ENCODE peak calls at places on chromosomes 2 and 18, in four cellular contexts. G is D341Med, W is lower leg skin, Z is COR-L47. P is an unnamed sample.
A peak's percentile ranks its signal among the peaks of the same experiment; 100 is the strongest.

GRCh38 chr2:20093263-20094141 is 42.1 kb upstream of the LAPTM4A start:
- DNase-seq in Z (peak; percentile 60), W (no peak), G (peak; percentile 59), P (peak; percentile 44)

GRCh38 chr2:72236445-72237067 is 88.9 kb upstream of the CYP26B1 start:
- DNase-seq in W (no peak), G (no peak), Z (no peak), P (no peak)

GRCh38 chr18:76348267-76349066 is 146.6 kb downstream of the ZNF516 start:
- DNase-seq in W (peak; percentile 80), Z (peak; percentile 70), G (peak; percentile 57), P (no peak)

GRCh38 chr18:9742588-9743131 is 34.6 kb downstream of the RAB31 start:
- DNase-seq in W (no peak), Z (no peak), G (no peak), P (no peak)

GRCh38 chr2:227374158-227374557 is 4.9 kb downstream of the TM4SF20 start:
- DNase-seq in G (no peak), W (no peak), Z (no peak), P (no peak)

GRCh38 chr18:34870916-34871315 is 160.8 kb downstream of the DTNA start:
- DNase-seq in Z (no peak), W (no peak), G (no peak), P (no peak)

GRCh38 chr18:70021043-70021442 is 73.4 kb upstream of the CD226 start:
- DNase-seq in Z (no peak), G (no peak), W (no peak), P (no peak)

GRCh38 chr2:29487967-29488550 is 372.8 kb downstream of the CLIP4 start:
- DNase-seq in W (no peak), G (no peak), Z (no peak), P (no peak)

GRCh38 chr2:72952110-72952823 is 34.9 kb downstream of the EMX1 start:
- DNase-seq in Z (no peak), G (no peak), W (no peak), P (no peak)

GRCh38 chr2:235146871-235147565 is 195.2 kb downstream of the SH3BP4 start:
- DNase-seq in Z (no peak), W (peak; percentile 64), G (no peak), P (no peak)

GRCh38 chr2:164840930-164841718 is 499 bp downstream of the COBLL1 start:
- DNase-seq in G (peak; percentile 89), Z (peak; percentile 78), W (peak; percentile 92), P (peak; percentile 38)

GRCh38 chr18:50644146-50644545 is 84.3 kb downstream of the MAPK4 start:
- DNase-seq in W (no peak), G (no peak), Z (no peak), P (no peak)

GRCh38 chr2:212027681-212028628 is 510.6 kb downstream of the ERBB4 start:
- DNase-seq in G (no peak), Z (no peak), W (no peak), P (no peak)

GRCh38 chr18:48800877-48801727 is 149.7 kb downstream of the SMAD7 start:
- DNase-seq in Z (no peak), W (peak; percentile 64), G (no peak), P (no peak)

GRCh38 chr2:240817496-240818292 is 2.3 kb downstream of the KIF1A start:
- DNase-seq in Z (no peak), W (peak; percentile 78), G (peak; percentile 21), P (no peak)

GRCh38 chr2:95077521-95077807 is 44.1 kb downstream of the MRPS5 start:
- DNase-seq in Z (no peak), G (no peak), W (no peak), P (no peak)

GRCh38 chr2:132489150-132489549 is 72.5 kb downstream of the GPR39 start:
- DNase-seq in G (no peak), Z (no peak), W (no peak), P (no peak)

GRCh38 chr2:233760043-233760442 is at the start of gene UGT1A1:
- DNase-seq in G (no peak), W (no peak), Z (no peak), P (no peak)

GRCh38 chr2:15337996-15338666 is 223.0 kb downstream of the NBAS start:
- DNase-seq in G (no peak), Z (no peak), W (no peak), P (no peak)

GRCh38 chr2:120729410-120730052 is 6.1 kb upstream of the GLI2 start:
- DNase-seq in W (no peak), Z (no peak), G (no peak), P (no peak)

GRCh38 chr18:10482985-10483949 is 28.8 kb downstream of the APCDD1 start:
- DNase-seq in W (no peak), Z (no peak), G (no peak), P (peak; percentile 41)

GRCh38 chr2:9309147-9309546 is 102.5 kb downstream of the ASAP2 start:
- DNase-seq in W (peak; percentile 23), G (no peak), Z (no peak), P (no peak)

GRCh38 chr2:64869126-64869525 is 120.1 kb upstream of the SLC1A4 start:
- DNase-seq in G (no peak), Z (no peak), W (no peak), P (no peak)

GRCh38 chr2:200509227-200509607 is 651 bp downstream of the KCTD18 start:
- DNase-seq in W (no peak), Z (no peak), G (peak; percentile 36), P (no peak)

P was measured in tibial nerve.